ENCODE peak calls at places on chromosomes 16 and 17, in eight cellular contexts. G is H1, E is IMR-90, B is HCT116, M is HepG2, J is GM12878, Y is SK-N-SH, R is K562. I is an unnamed sample.

GRCh38 chr16:2022723-2023097 is 3.1 kb downstream of the NPW start:
- DNase-seq in R (peak; percentile 67), Y (peak; percentile 88), B (no peak), G (no peak), J (no peak), E (peak; percentile 26), M (no peak), I (peak; percentile 84)

GRCh38 chr17:43584666-43585102 is 38.5 kb upstream of the ETV4 start:
- DNase-seq in M (peak; percentile 99), E (peak; percentile 52), R (no peak), B (no peak), Y (no peak), G (no peak), J (no peak), I (no peak)

GRCh38 chr16:66856801-66857200 is 12.6 kb downstream of the CA7 start:
- DNase-seq in B (no peak), M (no peak), R (peak; percentile 3), Y (peak; percentile 6), J (no peak), G (no peak), E (no peak), I (no peak)

GRCh38 chr17:12429125-12429524 is 236.6 kb upstream of the MYOCD start:
- DNase-seq in M (no peak), Y (no peak), R (no peak), B (no peak), E (no peak), G (no peak), J (no peak), I (no peak)

GRCh38 chr16:53588081-53588648 is 85.2 kb upstream of the AKTIP start:
- DNase-seq in M (no peak), J (no peak), E (no peak), R (no peak), G (no peak), B (no peak), Y (no peak), I (no peak)

GRCh38 chr17:41467546-41467945 is 360 bp upstream of the KRT32 start:
- DNase-seq in M (no peak), B (no peak), G (no peak), E (no peak), Y (no peak), R (no peak), J (no peak), I (no peak)

GRCh38 chr17:48555183-48555615 is 10.3 kb upstream of the HOXB2 start:
- DNase-seq in M (no peak), G (no peak), R (peak; percentile 90), J (no peak), Y (no peak), B (no peak), E (peak; percentile 99), I (peak; percentile 93)

GRCh38 chr16:35687071-35687470 is 2227.7 kb downstream of the TP53TG3F start:
- DNase-seq in Y (no peak), M (no peak), B (no peak), J (no peak), E (no peak), R (no peak), G (no peak), I (no peak)

GRCh38 chr16:87789437-87790277 is 23.9 kb upstream of the KLHDC4 start:
- DNase-seq in J (no peak), Y (no peak), M (peak; percentile 95), B (no peak), G (no peak), E (peak; percentile 86), R (no peak), I (peak; percentile 100)

GRCh38 chr16:76583466-76583865 is 306.3 kb downstream of the CNTNAP4 start:
- DNase-seq in G (no peak), M (no peak), Y (peak; percentile 55), R (no peak), E (no peak), J (no peak), B (no peak), I (no peak)

GRCh38 chr16:16150117-16150877 is 73.0 kb downstream of the ABCC6 start:
- DNase-seq in Y (peak; percentile 84), M (no peak), E (peak; percentile 76), R (no peak), G (no peak), B (no peak), J (no peak), I (no peak)

GRCh38 chr17:15444805-15445204 is 22.6 kb downstream of the CDRT4 start:
- DNase-seq in E (no peak), B (no peak), J (no peak), M (no peak), G (no peak), R (peak; percentile 20), Y (peak; percentile 37), I (no peak)

GRCh38 chr17:56658648-56659047 is 65.1 kb downstream of the NOG start:
- DNase-seq in J (no peak), G (no peak), E (no peak), Y (no peak), B (no peak), R (no peak), M (no peak), I (no peak)

GRCh38 chr16:88881090-88881580 is 14.7 kb upstream of the PABPN1L start:
- DNase-seq in R (no peak), J (no peak), G (no peak), B (no peak), M (no peak), Y (no peak), E (no peak), I (no peak)

GRCh38 chr16:30033270-30033669 is 2.2 kb upstream of the TLCD3B start:
- DNase-seq in G (no peak), B (no peak), E (no peak), M (no peak), Y (no peak), J (no peak), R (peak; percentile 32), I (no peak)

GRCh38 chr16:70744366-70744765 is 56.6 kb downstream of the VAC14 start:
- DNase-seq in M (no peak), G (no peak), R (no peak), E (no peak), Y (no peak), J (no peak), B (no peak), I (no peak)

GRCh38 chr17:7078711-7079110 is 1.3 kb downstream of the CLEC10A start:
- DNase-seq in B (no peak), Y (no peak), M (no peak), J (no peak), E (no peak), R (no peak), G (no peak), I (no peak)

GRCh38 chr17:39461911-39462641 is 790 bp downstream of the CDK12 start:
- DNase-seq in Y (peak; percentile 84), J (peak; percentile 32), B (no peak), E (peak; percentile 58), R (peak; percentile 89), M (peak; percentile 36), G (no peak), I (no peak)
- TF ChIP-seq RAD21 in Y (no peak), J (no peak), B (no peak), E (no peak), R (no peak), M (no peak), G (no peak), I (no peak)

DNA sequence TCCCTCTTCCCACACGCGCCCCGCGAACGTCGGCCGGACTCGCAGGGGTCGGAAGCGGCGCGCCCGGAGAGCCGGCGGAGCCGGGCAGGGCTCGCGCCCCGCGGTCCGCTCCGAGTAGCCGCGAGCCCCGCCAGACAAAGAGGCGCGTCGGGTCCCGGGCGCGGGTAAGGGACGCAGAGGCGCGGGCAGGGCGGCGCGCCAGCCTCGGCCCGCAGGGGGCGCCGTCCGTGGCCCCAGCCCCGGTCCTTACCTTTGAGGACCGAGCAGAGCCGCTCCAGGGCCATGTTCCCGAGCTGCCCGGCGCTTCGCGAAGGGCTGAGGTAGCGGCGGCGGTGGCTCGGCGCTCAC is 442 bp downstream of the NETO2 start:
- DNase-seq in R (peak; percentile 90), B (peak; percentile 15), E (peak; percentile 63), J (no peak), G (no peak), Y (peak; percentile 92), M (peak; percentile 66), I (peak; percentile 73)
- TF ChIP-seq RAD21 in R (peak; percentile 62), B (peak; percentile 27), E (peak; percentile 56), J (peak; percentile 60), G (peak; percentile 72), Y (peak; percentile 46), M (peak; percentile 95), I (peak; percentile 26)

GRCh38 chr16:20136446-20136968 is 62.8 kb upstream of the GPR139 start:
- DNase-seq in J (no peak), R (no peak), G (no peak), Y (no peak), B (no peak), E (no peak), M (no peak), I (no peak)
- TF ChIP-seq RAD21 in J (no peak), R (no peak), G (no peak), Y (no peak), B (no peak), E (no peak), M (no peak), I (no peak)

GRCh38 chr16:3259829-3260228 is 3.4 kb upstream of the MEFV start:
- DNase-seq in Y (no peak), G (no peak), B (no peak), J (no peak), R (no peak), M (no peak), E (no peak), I (no peak)
- TF ChIP-seq RAD21 in Y (no peak), G (no peak), B (no peak), J (no peak), R (no peak), M (no peak), E (no peak), I (no peak)

DNA sequence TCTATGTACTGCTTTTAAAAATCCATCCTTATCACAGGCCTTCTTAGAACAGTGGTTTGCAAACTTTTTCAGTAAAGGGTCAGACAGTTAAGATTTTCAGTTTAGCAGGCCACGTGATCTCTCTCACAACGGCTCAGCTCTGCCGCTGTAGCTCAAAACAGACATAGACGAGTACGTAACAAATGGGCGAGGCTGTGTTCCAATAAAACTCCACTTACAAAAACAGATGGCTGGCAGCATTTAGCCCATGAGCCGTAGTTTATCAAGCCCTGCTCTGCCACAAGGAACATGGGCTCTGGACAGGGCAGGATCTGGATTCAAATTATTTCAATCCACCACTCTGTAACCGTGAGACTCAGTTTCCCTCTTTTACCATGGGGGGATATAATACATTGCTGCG is 141.8 kb downstream of the XYLT1 start:
- DNase-seq in B (no peak), Y (peak; percentile 63), G (no peak), M (no peak), R (no peak), J (no peak), E (no peak), I (no peak)
- TF ChIP-seq RAD21 in B (no peak), Y (no peak), G (no peak), M (no peak), R (no peak), J (no peak), E (no peak), I (no peak)

DNA sequence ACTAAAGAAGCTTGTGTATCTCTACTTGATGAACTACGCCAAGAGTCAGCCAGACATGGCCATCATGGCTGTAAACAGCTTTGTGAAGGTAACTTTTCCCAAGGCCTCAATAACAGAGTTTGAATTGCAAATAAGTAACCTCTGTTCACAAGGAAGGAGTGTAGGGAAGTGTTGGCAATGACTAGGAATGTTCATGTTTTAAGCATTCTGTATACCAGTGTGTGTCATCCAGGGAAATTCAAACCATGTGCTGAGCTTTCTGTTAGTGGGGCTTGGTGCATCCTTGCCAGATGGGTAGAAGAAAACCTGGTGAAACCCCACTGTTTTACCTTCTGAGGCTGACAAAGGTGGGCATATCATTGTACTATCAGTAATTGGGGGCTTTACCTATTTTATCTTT is 18.6 kb downstream of the AP2B1 start:
- DNase-seq in J (no peak), B (no peak), Y (no peak), M (no peak), R (no peak), E (peak; percentile 73), G (no peak), I (no peak)
- TF ChIP-seq RAD21 in J (no peak), B (no peak), Y (no peak), M (no peak), R (no peak), E (no peak), G (no peak), I (no peak)